ENCODE peak calls at places on chromosome X, in four cellular contexts. K is K562, B is HepG2, S is H1. R is an unnamed sample. For H3K27me3, the result is how much of the 10 kb centered on the place peaks cover.

GRCh38 chrX:57367649-57368048 is 81.1 kb downstream of the FAAH2 start:
- DNase-seq in K (no peak), B (peak), S (no peak), R (peak)

GRCh38 chrX:110374544-110374943 is 15.9 kb downstream of the RTL9 start:
- DNase-seq in K (peak), B (no peak), S (no peak), R (no peak)

GRCh38 chrX:38804481-38805293 is 3.4 kb downstream of the MID1IP1 start:
- DNase-seq in K (peak), B (no peak), S (no peak), R (peak)

GRCh38 chrX:140190441-140191108 is 225.3 kb upstream of the CXorf66 start:
- DNase-seq in K (no peak), B (no peak), S (no peak), R (no peak)

GRCh38 chrX:3257471-3257870 is 89.0 kb downstream of the MXRA5 start:
- DNase-seq in K (no peak), B (no peak), S (no peak), R (no peak)

GRCh38 chrX:21479695-21480280 is 105.6 kb downstream of the CNKSR2 start:
- DNase-seq in K (peak), B (peak), S (no peak), R (peak)

GRCh38 chrX:100663651-100664050 is 19.7 kb downstream of the SRPX2 start:
- DNase-seq in K (no peak), B (no peak), S (no peak), R (no peak)

GRCh38 chrX:115713465-115713864 is 152.5 kb downstream of the PLS3 start:
- DNase-seq in K (no peak), B (no peak), S (no peak), R (no peak)

GRCh38 chrX:9804444-9804843 is 18.2 kb downstream of the SHROOM2 start:
- DNase-seq in K (no peak), B (no peak), S (no peak), R (no peak)

GRCh38 chrX:77493677-77494553 is 46.7 kb downstream of the FGF16 start:
- DNase-seq in K (peak), B (peak), S (peak), R (no peak)

GRCh38 chrX:13752646-13753045 is 18.1 kb downstream of the OFD1 start:
- DNase-seq in K (no peak), B (no peak), S (no peak), R (no peak)

GRCh38 chrX:104284407-104285000 is 29.8 kb upstream of the ESX1 start:
- DNase-seq in K (no peak), B (no peak), S (no peak), R (no peak)

GRCh38 chrX:30570505-30570904 is 7.1 kb downstream of the TASL start:
- DNase-seq in K (peak), B (peak), S (no peak), R (peak)

GRCh38 chrX:118928126-118928525 is 46.3 kb upstream of the LONRF3 start:
- DNase-seq in K (no peak), B (no peak), S (no peak), R (peak)

GRCh38 chrX:111100191-111100590 is 4.2 kb downstream of the PAK3 start:
- DNase-seq in K (peak), B (peak), S (no peak), R (no peak)

GRCh38 chrX:41984628-41985027 is 61.3 kb upstream of the CASK start:
- DNase-seq in K (no peak), B (no peak), S (no peak), R (no peak)

GRCh38 chrX:122094611-122095010 is 1047.2 kb downstream of the GLUD2 start:
- DNase-seq in K (no peak), B (no peak), S (no peak), R (no peak)

GRCh38 chrX:123830309-123830708 is 29.5 kb upstream of the XIAP start:
- DNase-seq in K (no peak), B (peak), S (no peak), R (no peak)

GRCh38 chrX:71542411-71542810 is 9.5 kb downstream of the OGT start:
- DNase-seq in K (no peak), B (no peak), S (no peak), R (peak)

GRCh38 chrX:71543316-71543715 is 10.4 kb downstream of the OGT start:
- DNase-seq in K (no peak), B (no peak), S (no peak), R (peak)

GRCh38 chrX:71542825-71543224 is 9.9 kb downstream of the OGT start:
- DNase-seq in K (no peak), B (no peak), S (no peak), R (no peak)

GRCh38 chrX:71540801-71541545 is 8.1 kb downstream of the OGT start:
- DNase-seq in K (peak), B (no peak), S (no peak), R (no peak)

DNA sequence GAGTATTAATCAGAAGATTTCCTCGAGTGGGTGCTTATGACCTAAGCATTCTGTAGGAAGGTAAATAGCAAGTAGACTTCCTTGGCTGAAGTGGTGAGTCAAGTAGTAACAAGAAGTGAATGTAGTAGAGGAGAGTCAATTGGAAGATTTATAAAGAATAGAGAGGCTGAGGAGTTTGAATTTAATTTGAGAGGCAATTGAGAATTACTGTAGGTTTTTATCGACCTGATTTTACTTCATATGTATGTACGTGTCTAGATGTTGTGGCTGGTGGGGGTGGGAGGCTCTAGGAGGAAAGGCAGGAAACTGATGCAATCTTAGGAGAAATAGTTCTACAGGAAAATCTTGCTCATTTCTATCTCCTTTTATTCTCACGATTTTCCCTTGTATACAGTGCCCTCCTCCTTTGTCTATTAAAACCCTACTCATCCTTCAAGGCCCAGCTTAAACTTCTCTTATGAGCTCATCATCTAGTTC is 8.7 kb downstream of the OGT start:
- DNase-seq in K (no peak), B (no peak), S (no peak), R (peak)
- H3K4me3 ChIP-seq in K (no peak), B (no peak), S (no peak), R (no peak)

DNA sequence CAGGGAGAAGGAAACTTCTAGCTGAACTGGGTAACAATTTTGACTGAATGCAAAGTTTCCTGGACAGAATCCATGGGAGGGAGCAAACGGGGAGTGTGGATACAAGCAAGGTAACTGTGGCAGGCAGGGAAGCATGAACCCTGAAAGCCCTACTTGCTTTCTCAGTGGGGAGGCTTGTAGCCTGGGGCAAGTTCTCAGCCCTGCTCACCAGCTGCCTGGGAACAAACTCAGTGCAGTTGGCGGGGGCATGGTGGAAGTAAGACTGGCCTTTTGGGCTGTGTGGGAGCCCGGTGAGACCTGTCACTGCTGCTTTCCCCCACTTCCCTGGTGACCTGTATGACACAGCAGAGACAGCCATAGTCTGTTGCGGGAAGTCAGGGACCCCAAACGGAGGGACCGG is 14.0 kb upstream of the TEX13B start:
- DNase-seq in K (no peak), B (no peak), S (no peak), R (no peak)
- H3K27me3 ChIP-seq in K (under half), B (under half), S (under half), R (under half)

DNA sequence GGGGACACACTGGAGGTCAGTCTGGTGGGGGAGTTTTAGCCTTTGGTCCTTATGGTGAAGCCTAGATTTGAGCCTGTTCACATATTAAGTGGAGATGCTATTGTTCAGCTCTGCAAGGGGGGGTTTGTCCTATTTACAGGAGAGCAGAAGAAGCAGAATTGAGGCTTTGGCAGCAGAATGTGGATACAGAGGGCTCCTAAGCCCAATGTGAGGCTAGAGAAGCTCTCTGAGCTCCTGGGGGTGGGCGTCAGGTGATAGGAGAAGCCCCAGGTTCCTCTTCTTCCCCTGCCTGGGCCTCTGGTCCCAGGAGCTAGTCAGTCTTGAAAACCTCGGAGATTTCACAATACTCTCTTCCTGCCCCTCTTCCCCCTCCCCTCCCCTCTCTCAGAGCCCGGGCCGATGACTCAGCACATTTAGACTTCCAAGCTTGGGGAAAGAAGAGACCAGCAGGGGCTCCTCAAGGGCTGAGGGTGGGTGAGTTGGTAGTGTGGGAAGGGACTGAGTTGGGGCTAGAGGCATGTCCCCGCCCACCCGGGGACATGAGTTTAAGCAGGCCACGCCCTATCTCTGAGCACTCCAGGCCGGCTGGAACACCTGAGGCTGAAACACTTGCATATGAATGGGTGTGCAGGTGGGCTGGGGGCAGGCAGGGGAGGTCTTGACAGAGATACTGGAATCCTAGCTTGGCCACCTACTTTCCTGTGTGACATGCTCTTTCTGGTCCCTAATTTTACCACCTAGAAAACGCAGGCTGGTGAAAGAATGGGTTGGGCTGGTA is 3.4 kb downstream of the TFE3 start:
- DNase-seq in K (peak), B (peak), S (peak), R (peak)
- TF ChIP-seq JUN in K (no peak), B (no peak), S (no peak), R (no peak)

GRCh38 chrX:136878423-136878822 is 2.1 kb downstream of the RBMX start:
- DNase-seq in K (no peak), B (no peak), S (no peak), R (no peak)
- H3K4me3 ChIP-seq in K (peak), B (peak), S (peak), R (peak)